ENCODE peak calls at places on chromosomes 5 and 9, in ten cellular contexts. X is right lobe of liver; B is heart right ventricle; V is HAP-1; M is hypothalamus; E is effector memory CD8-positive, alpha-beta T cell; A is SW480; H is adrenal gland; D is OCI-M1; G is activated CD8-positive, alpha-beta T cell treated with anti-CD3 and anti-CD28 coated beads, Interleukin-2, amount 10 ng/mL, durations not matched to agents 7 days and 5 days. S is an unnamed sample.

GRCh38 chr5:125559296-125559695 is 812.9 kb upstream of the ZNF608 start:
- DNase-seq in X (no peak), B (no peak), V (no peak), M (no peak), E (no peak), A (peak), H (peak), D (no peak), G (no peak), S (peak)

GRCh38 chr9:127519301-127520166 is 68.2 kb downstream of the LRSAM1 start:
- DNase-seq in X (peak), B (peak), V (no peak), M (no peak), E (peak), A (peak), H (no peak), D (no peak), G (peak), S (no peak)

GRCh38 chr5:65059681-65060598 is 291.2 kb downstream of the CWC27 start:
- DNase-seq in X (no peak), B (no peak), V (no peak), M (no peak), E (no peak), A (no peak), H (no peak), D (no peak), G (no peak), S (no peak)

GRCh38 chr9:69578026-69578425 is 94.1 kb downstream of the APBA1 start:
- DNase-seq in X (no peak), B (no peak), V (no peak), M (no peak), E (no peak), A (no peak), H (no peak), D (no peak), G (no peak), S (no peak)

GRCh38 chr9:10903969-10904368 is 291.2 kb upstream of the PTPRD start:
- DNase-seq in X (no peak), B (no peak), V (no peak), M (no peak), E (no peak), A (no peak), H (no peak), D (peak), G (no peak), S (no peak)

GRCh38 chr5:132779961-132780360 is 2.9 kb upstream of the SEPTIN8 start:
- DNase-seq in X (no peak), B (no peak), V (no peak), M (peak), E (no peak), A (no peak), H (no peak), D (no peak), G (no peak), S (no peak)

GRCh38 chr5:92372766-92373165 is 989.6 kb upstream of the ARRDC3 start:
- DNase-seq in X (no peak), B (no peak), V (no peak), M (no peak), E (no peak), A (no peak), H (no peak), D (no peak), G (no peak), S (no peak)

GRCh38 chr5:64637837-64638443 is 52.4 kb upstream of the SHISAL2B start:
- DNase-seq in X (no peak), B (no peak), V (no peak), M (no peak), E (no peak), A (no peak), H (no peak), D (peak), G (no peak), S (no peak)

GRCh38 chr9:93669116-93669957 is 93.0 kb downstream of the PHF2 start:
- DNase-seq in X (peak), B (no peak), V (no peak), M (no peak), E (no peak), A (no peak), H (peak), D (no peak), G (no peak), S (no peak)

GRCh38 chr9:112556497-112557085 is 70.0 kb downstream of the KIAA1958 start:
- DNase-seq in X (no peak), B (no peak), V (no peak), M (no peak), E (no peak), A (no peak), H (no peak), D (peak), G (no peak), S (no peak)

GRCh38 chr9:34503406-34503805 is 19.4 kb downstream of the ENHO start:
- DNase-seq in X (no peak), B (no peak), V (no peak), M (no peak), E (no peak), A (no peak), H (no peak), D (no peak), G (no peak), S (no peak)

GRCh38 chr9:93589688-93590087 is 13.3 kb downstream of the PHF2 start:
- DNase-seq in X (no peak), B (no peak), V (no peak), M (no peak), E (no peak), A (peak), H (peak), D (no peak), G (peak), S (no peak)

GRCh38 chr9:134525070-134525815 is 116.4 kb upstream of the COL5A1 start:
- DNase-seq in X (no peak), B (no peak), V (no peak), M (no peak), E (no peak), A (no peak), H (no peak), D (no peak), G (no peak), S (no peak)

GRCh38 chr9:8338249-8338721 is 538.7 kb upstream of the DMAC1 start:
- DNase-seq in X (no peak), B (no peak), V (no peak), M (no peak), E (no peak), A (no peak), H (no peak), D (no peak), G (no peak), S (no peak)

GRCh38 chr5:16051246-16051645 is 128.3 kb downstream of the MARCHF11 start:
- DNase-seq in X (no peak), B (no peak), V (no peak), M (no peak), E (no peak), A (no peak), H (no peak), D (no peak), G (no peak), S (no peak)

GRCh38 chr5:144356489-144356888 is 185.8 kb downstream of the KCTD16 start:
- DNase-seq in X (no peak), B (no peak), V (peak), M (no peak), E (no peak), A (no peak), H (no peak), D (no peak), G (no peak), S (no peak)

GRCh38 chr9:95494416-95495371 is 22.1 kb downstream of the PTCH1 start:
- DNase-seq in X (no peak), B (no peak), V (peak), M (peak), E (peak), A (peak), H (no peak), D (peak), G (peak), S (no peak)

GRCh38 chr5:151864349-151864748 is 60.3 kb downstream of the GLRA1 start:
- DNase-seq in X (no peak), B (no peak), V (no peak), M (no peak), E (no peak), A (no peak), H (no peak), D (no peak), G (no peak), S (no peak)

GRCh38 chr5:18798058-18798457 is 1163.8 kb downstream of the TAF11L14 start:
- DNase-seq in X (no peak), B (no peak), V (no peak), M (no peak), E (no peak), A (no peak), H (no peak), D (no peak), G (no peak), S (no peak)

GRCh38 chr9:76629205-76629990 is 134.8 kb upstream of the PCA3 start:
- DNase-seq in X (no peak), B (no peak), V (no peak), M (no peak), E (no peak), A (no peak), H (no peak), D (peak), G (peak), S (no peak)

GRCh38 chr9:1173986-1174385 is 123.8 kb downstream of the DMRT2 start:
- DNase-seq in X (no peak), B (no peak), V (no peak), M (no peak), E (no peak), A (no peak), H (no peak), D (no peak), G (no peak), S (no peak)

GRCh38 chr5:52342361-52342760 is 445.4 kb upstream of the ITGA1 start:
- DNase-seq in X (no peak), B (no peak), V (no peak), M (no peak), E (no peak), A (no peak), H (no peak), D (no peak), G (no peak), S (no peak)

GRCh38 chr9:95085036-95085770 is 232.3 kb downstream of the FANCC start:
- DNase-seq in X (no peak), B (no peak), V (no peak), M (no peak), E (no peak), A (no peak), H (no peak), D (no peak), G (no peak), S (no peak)

GRCh38 chr5:97877578-97877977 is 694.5 kb upstream of the RIOK2 start:
- DNase-seq in X (no peak), B (no peak), V (no peak), M (peak), E (no peak), A (no peak), H (no peak), D (no peak), G (no peak), S (no peak)

GRCh38 chr5:151949909-151950308 is 25.3 kb upstream of the GLRA1 start:
- DNase-seq in X (no peak), B (no peak), V (no peak), M (no peak), E (no peak), A (no peak), H (no peak), D (no peak), G (no peak), S (no peak)

GRCh38 chr5:7856855-7857254 is 5.9 kb upstream of the CFAP90 start:
- DNase-seq in X (no peak), B (peak), V (peak), M (peak), E (no peak), A (peak), H (peak), D (peak), G (peak), S (peak)

GRCh38 chr5:1467341-1468246 is 22.4 kb upstream of the SLC6A3 start:
- DNase-seq in X (peak), B (no peak), V (no peak), M (no peak), E (no peak), A (no peak), H (no peak), D (no peak), G (no peak), S (no peak)

GRCh38 chr5:103086547-103086946 is 33.4 kb downstream of the GIN1 start:
- DNase-seq in X (no peak), B (no peak), V (no peak), M (no peak), E (no peak), A (no peak), H (no peak), D (no peak), G (no peak), S (no peak)

GRCh38 chr5:1889321-1890065 is 6.8 kb upstream of the IRX4 start:
- DNase-seq in X (no peak), B (no peak), V (no peak), M (no peak), E (no peak), A (no peak), H (no peak), D (no peak), G (no peak), S (no peak)

GRCh38 chr9:567128-567745 is 274.3 kb upstream of the DMRT1 start:
- DNase-seq in X (no peak), B (no peak), V (no peak), M (no peak), E (no peak), A (no peak), H (no peak), D (peak), G (no peak), S (no peak)

GRCh38 chr9:95511952-95512750 is 4.6 kb downstream of the PTCH1 start:
- DNase-seq in X (no peak), B (no peak), V (peak), M (no peak), E (no peak), A (peak), H (no peak), D (peak), G (no peak), S (no peak)

GRCh38 chr5:97088774-97089148 is 53.6 kb downstream of the LIX1 start:
- DNase-seq in X (no peak), B (no peak), V (no peak), M (no peak), E (no peak), A (no peak), H (no peak), D (peak), G (no peak), S (no peak)

GRCh38 chr5:83899351-83899970 is 178.8 kb upstream of the HAPLN1 start:
- DNase-seq in X (no peak), B (no peak), V (no peak), M (no peak), E (no peak), A (no peak), H (no peak), D (no peak), G (no peak), S (no peak)

GRCh38 chr5:61783481-61783880 is 451.4 kb downstream of the ZSWIM6 start:
- DNase-seq in X (no peak), B (no peak), V (no peak), M (no peak), E (no peak), A (no peak), H (no peak), D (no peak), G (no peak), S (no peak)